ENCODE peak calls at places on chromosomes 3 and 15, in nine cellular contexts. X, F, R, Q, C, I, W, Y and D are unnamed samples.

GRCh38 chr15:64772488-64772887 is 2.9 kb downstream of the RBPMS2 start:
- DNase-seq in Y (no peak), X (no peak), W (no peak), I (no peak), C (no peak), Q (no peak), R (no peak), F (no peak), D (no peak)

GRCh38 chr3:130779031-130779430 is 32.4 kb upstream of the PIK3R4 start:
- DNase-seq in I (no peak), C (no peak), Q (no peak), X (no peak), W (no peak), Y (no peak), R (no peak), F (no peak), D (no peak)

GRCh38 chr3:128004661-128005060 is 47.6 kb upstream of the SEC61A1 start:
- DNase-seq in Q (no peak), X (no peak), Y (no peak), C (no peak), F (no peak), W (no peak), I (no peak), R (no peak), D (no peak)

GRCh38 chr3:26368312-26368711 is 254.3 kb upstream of the LRRC3B start:
- DNase-seq in C (no peak), Y (no peak), I (no peak), F (no peak), R (no peak), W (no peak), X (no peak), Q (no peak), D (no peak)

GRCh38 chr15:45664451-45664850 is 29.6 kb downstream of the SQOR start:
- DNase-seq in Y (peak), W (no peak), F (no peak), C (no peak), I (no peak), Q (no peak), X (no peak), R (no peak), D (no peak)

GRCh38 chr15:31605467-31605931 is 278.9 kb downstream of the KLF13 start:
- DNase-seq in Q (no peak), W (no peak), I (peak), C (no peak), F (no peak), Y (peak), X (peak), R (no peak), D (no peak)

GRCh38 chr3:21826416-21826815 is 75.4 kb upstream of the ZNF385D start:
- DNase-seq in F (no peak), C (no peak), I (no peak), W (no peak), X (no peak), R (no peak), Y (peak), Q (no peak), D (no peak)

GRCh38 chr3:190003730-190004129 is 117.0 kb downstream of the P3H2 start:
- DNase-seq in Y (peak), Q (no peak), R (no peak), C (no peak), F (no peak), I (peak), X (no peak), W (no peak), D (peak)

GRCh38 chr3:122310361-122310760 is 14.7 kb upstream of the CSTA start:
- DNase-seq in C (no peak), W (no peak), R (peak), I (no peak), Q (peak), Y (no peak), F (no peak), X (no peak), D (no peak)

GRCh38 chr15:52528465-52529288 is at the start of gene MYO5A:
- DNase-seq in Q (peak), Y (peak), I (peak), X (peak), R (peak), F (peak), W (peak), C (peak), D (no peak)

GRCh38 chr15:93026359-93026758 is 62.7 kb downstream of the RGMA start:
- DNase-seq in I (no peak), C (no peak), R (no peak), Y (no peak), W (no peak), X (no peak), F (no peak), Q (no peak), D (no peak)

GRCh38 chr3:195209836-195210551 is 61.0 kb downstream of the XXYLT1 start:
- DNase-seq in F (no peak), R (no peak), C (peak), I (no peak), Q (no peak), X (no peak), W (no peak), Y (peak), D (no peak)

GRCh38 chr15:36469567-36469966 is 109.9 kb upstream of the CDIN1 start:
- DNase-seq in Q (no peak), Y (peak), X (no peak), C (no peak), F (no peak), W (no peak), R (no peak), I (no peak), D (no peak)

GRCh38 chr3:153539263-153539662 is 377.2 kb downstream of the RAP2B start:
- DNase-seq in C (no peak), F (no peak), R (no peak), W (no peak), X (no peak), I (no peak), Y (no peak), Q (no peak), D (no peak)

GRCh38 chr15:41827290-41827879 is 507 bp upstream of the JMJD7 start:
- DNase-seq in R (no peak), I (no peak), Y (peak), X (no peak), W (peak), Q (peak), F (no peak), C (peak), D (no peak)

GRCh38 chr3:66270726-66271125 is 49.9 kb downstream of the SLC25A26 start:
- DNase-seq in W (no peak), C (no peak), I (no peak), Q (no peak), X (no peak), R (no peak), F (no peak), Y (no peak), D (no peak)

GRCh38 chr15:77592768-77593167 is 39.9 kb downstream of the LINGO1 start:
- DNase-seq in X (no peak), Q (no peak), Y (no peak), C (no peak), R (no peak), F (no peak), W (no peak), I (no peak), D (no peak)

GRCh38 chr15:93664180-93664951 is 567.0 kb upstream of the MCTP2 start:
- DNase-seq in Y (no peak), W (no peak), I (no peak), R (no peak), C (no peak), X (no peak), F (no peak), Q (no peak), D (no peak)

GRCh38 chr15:83206387-83206970 is 1.1 kb downstream of the HDGFL3 start:
- DNase-seq in Y (peak), Q (no peak), W (no peak), X (no peak), C (peak), F (no peak), R (no peak), I (no peak), D (no peak)

GRCh38 chr3:121504598-121504997 is 41.2 kb downstream of the POLQ start:
- DNase-seq in F (no peak), Q (no peak), W (no peak), X (no peak), I (no peak), Y (no peak), C (no peak), R (no peak), D (no peak)

GRCh38 chr15:67094001-67094826 is 28.8 kb downstream of the SMAD3 start:
- DNase-seq in X (no peak), W (no peak), R (no peak), F (no peak), Q (no peak), Y (no peak), C (no peak), I (no peak), D (no peak)

GRCh38 chr3:63386568-63386967 is 108.5 kb downstream of the SYNPR start:
- DNase-seq in Y (peak), X (peak), F (no peak), C (no peak), R (no peak), Q (no peak), W (no peak), I (peak), D (no peak)

GRCh38 chr15:34049096-34049495 is 10.1 kb upstream of the AVEN start:
- DNase-seq in R (no peak), F (no peak), Q (no peak), C (no peak), Y (peak), X (no peak), I (no peak), W (no peak), D (no peak)

GRCh38 chr15:85485956-85486567 is 105.7 kb downstream of the AKAP13 start:
- DNase-seq in W (peak), X (peak), Q (peak), I (peak), R (peak), F (peak), Y (peak), C (peak), D (peak)

GRCh38 chr3:189547448-189547847 is 83.7 kb upstream of the TP63 start:
- DNase-seq in Y (no peak), W (no peak), Q (no peak), R (no peak), F (no peak), C (no peak), X (no peak), I (no peak), D (no peak)

GRCh38 chr3:171835613-171836012 is 7.5 kb upstream of the TMEM212 start:
- DNase-seq in F (no peak), Y (no peak), C (no peak), Q (no peak), R (no peak), W (no peak), I (no peak), X (no peak), D (no peak)

GRCh38 chr15:51283026-51283425 is 55.4 kb downstream of the CYP19A1 start:
- DNase-seq in C (peak), Y (no peak), W (no peak), R (no peak), I (no peak), X (no peak), Q (no peak), F (no peak), D (no peak)

GRCh38 chr3:25071846-25072245 is 356.2 kb upstream of the RARB start:
- DNase-seq in Q (no peak), Y (no peak), X (no peak), F (no peak), W (no peak), I (no peak), R (no peak), C (no peak), D (no peak)

GRCh38 chr3:112437146-112438022 is 61.9 kb downstream of the BTLA start:
- DNase-seq in X (no peak), Y (peak), F (no peak), W (peak), C (peak), I (peak), Q (no peak), R (peak), D (peak)

GRCh38 chr3:154132777-154133375 is 11.7 kb downstream of the ARHGEF26 start:
- DNase-seq in F (no peak), I (no peak), W (no peak), X (no peak), Q (no peak), R (no peak), C (no peak), Y (no peak), D (no peak)

GRCh38 chr15:90957105-90957790 is 2.6 kb downstream of the RCCD1 start:
- DNase-seq in Y (peak), F (no peak), R (no peak), W (no peak), I (no peak), X (peak), Q (no peak), C (no peak), D (no peak)

GRCh38 chr15:37102315-37103021 is 2.1 kb upstream of the MEIS2 start:
- DNase-seq in Q (no peak), W (no peak), F (no peak), X (peak), C (peak), R (no peak), I (no peak), Y (peak), D (peak)

GRCh38 chr3:56962200-56962599 is 98.3 kb upstream of the SPATA12 start:
- DNase-seq in R (peak), I (no peak), Y (no peak), W (no peak), Q (no peak), F (no peak), C (peak), X (no peak), D (no peak)

GRCh38 chr15:36429707-36430106 is 149.7 kb upstream of the CDIN1 start:
- DNase-seq in C (no peak), R (no peak), W (no peak), X (no peak), I (no peak), Y (no peak), Q (no peak), F (no peak), D (no peak)

GRCh38 chr3:98115717-98116116 is 14.8 kb upstream of the OR5H1 start:
- DNase-seq in W (no peak), Y (no peak), C (no peak), X (no peak), I (no peak), R (no peak), F (no peak), Q (no peak), D (no peak)

GRCh38 chr15:32100286-32100685 is 70.0 kb downstream of the CHRNA7 start:
- DNase-seq in I (no peak), R (no peak), W (no peak), X (no peak), F (no peak), Y (no peak), Q (no peak), C (no peak), D (no peak)

GRCh38 chr3:57226156-57226555 is 1.4 kb upstream of the APPL1 start:
- DNase-seq in W (no peak), F (no peak), C (no peak), Q (no peak), X (no peak), R (no peak), I (no peak), Y (no peak), D (no peak)